ENCODE peak calls at places on chromosomes 13 and 19, in seven cellular contexts. E is choroid plexus epithelial cell; J is pancreas; G is fibroblast of mammary gland; H is nephron progenitor cell; U is CD4-positive, alpha-beta T cell; N is cardiac fibroblast. A is an unnamed sample.

GRCh38 chr13:42137856-42138537 is 89.5 kb downstream of the DGKH start:
- DNase-seq in E (peak; percentile 66), J (no peak), G (peak; percentile 62), H (no peak), U (no peak), N (peak; percentile 78), A (no peak)

GRCh38 chr13:53101883-53102282 is 73.3 kb downstream of the OLFM4 start:
- DNase-seq in E (no peak), J (no peak), G (no peak), H (no peak), U (no peak), N (no peak), A (no peak)

GRCh38 chr13:93775507-93776108 is 549.0 kb downstream of the GPC6 start:
- DNase-seq in E (peak; percentile 85), J (no peak), G (peak; percentile 76), H (no peak), U (no peak), N (peak; percentile 79), A (no peak)

GRCh38 chr13:111946214-111946613 is 120.7 kb upstream of the SOX1 start:
- DNase-seq in E (no peak), J (no peak), G (no peak), H (no peak), U (no peak), N (no peak), A (no peak)

GRCh38 chr13:83515267-83515666 is 367.0 kb downstream of the SLITRK1 start:
- DNase-seq in E (peak; percentile 74), J (no peak), G (peak; percentile 73), H (no peak), U (no peak), N (peak; percentile 29), A (no peak)

GRCh38 chr13:37418490-37418889 is 180.1 kb downstream of the POSTN start:
- DNase-seq in E (peak; percentile 41), J (no peak), G (peak; percentile 49), H (no peak), U (no peak), N (peak; percentile 88), A (no peak)

GRCh38 chr19:10193666-10194499 is 870 bp downstream of the DNMT1 start:
- DNase-seq in E (peak; percentile 40), J (no peak), G (peak; percentile 76), H (no peak), U (peak; percentile 4), N (peak; percentile 69), A (no peak)

GRCh38 chr13:94435604-94436226 is 43.8 kb downstream of the DCT start:
- DNase-seq in E (peak; percentile 75), J (no peak), G (peak; percentile 72), H (no peak), U (no peak), N (peak; percentile 68), A (no peak)

GRCh38 chr13:114043421-114044053 is 69.7 kb upstream of the C13orf46 start:
- DNase-seq in E (peak; percentile 91), J (no peak), G (peak; percentile 99), H (no peak), U (no peak), N (peak; percentile 77), A (no peak)

GRCh38 chr13:94433055-94433947 is 46.2 kb downstream of the DCT start:
- DNase-seq in E (no peak), J (no peak), G (no peak), H (no peak), U (no peak), N (no peak), A (no peak)

GRCh38 chr13:110525328-110526319 is 35.9 kb downstream of the RAB20 start:
- DNase-seq in E (no peak), J (no peak), G (no peak), H (no peak), U (no peak), N (no peak), A (no peak)

GRCh38 chr19:12769689-12770088 is 5.7 kb downstream of the HOOK2 start:
- DNase-seq in E (no peak), J (no peak), G (no peak), H (peak; percentile 70), U (peak; percentile 37), N (no peak), A (peak; percentile 55)

GRCh38 chr13:43573361-43573740 is 213.4 kb downstream of the ENOX1 start:
- DNase-seq in E (peak; percentile 45), J (no peak), G (no peak), H (no peak), U (no peak), N (peak; percentile 46), A (no peak)

GRCh38 chr13:110680852-110681251 is 25.1 kb downstream of the CARS2 start:
- DNase-seq in E (peak; percentile 30), J (no peak), G (peak; percentile 29), H (peak; percentile 19), U (peak; percentile 4), N (peak; percentile 26), A (no peak)

GRCh38 chr13:66354880-66355279 is 875.3 kb downstream of the PCDH9 start:
- DNase-seq in E (no peak), J (no peak), G (no peak), H (no peak), U (no peak), N (no peak), A (no peak)

GRCh38 chr19:44585371-44586141 is 27.8 kb upstream of the IGSF23 start:
- DNase-seq in E (peak; percentile 49), J (no peak), G (peak; percentile 42), H (no peak), U (no peak), N (peak; percentile 60), A (no peak)

GRCh38 chr13:42747399-42747873 is 33.9 kb upstream of the FAM216B start:
- DNase-seq in E (peak; percentile 100), J (no peak), G (peak; percentile 99), H (no peak), U (no peak), N (peak; percentile 94), A (no peak)

GRCh38 chr19:19068659-19069509 is 5.1 kb downstream of the SLC25A42 start:
- DNase-seq in E (no peak), J (no peak), G (no peak), H (no peak), U (no peak), N (no peak), A (no peak)

GRCh38 chr13:85589021-85589420 is 210.2 kb downstream of the SLITRK6 start:
- DNase-seq in E (no peak), J (no peak), G (no peak), H (peak; percentile 2), U (no peak), N (no peak), A (no peak)

GRCh38 chr19:19274146-19274545 is 1.0 kb upstream of the TM6SF2 start:
- DNase-seq in E (no peak), J (no peak), G (no peak), H (no peak), U (no peak), N (no peak), A (no peak)

GRCh38 chr19:2270572-2271515 is 11.1 kb downstream of the PEAK3 start:
- DNase-seq in E (peak; percentile 91), J (peak; percentile 84), G (peak; percentile 86), H (peak; percentile 61), U (peak; percentile 57), N (peak; percentile 90), A (peak; percentile 70)

DNA sequence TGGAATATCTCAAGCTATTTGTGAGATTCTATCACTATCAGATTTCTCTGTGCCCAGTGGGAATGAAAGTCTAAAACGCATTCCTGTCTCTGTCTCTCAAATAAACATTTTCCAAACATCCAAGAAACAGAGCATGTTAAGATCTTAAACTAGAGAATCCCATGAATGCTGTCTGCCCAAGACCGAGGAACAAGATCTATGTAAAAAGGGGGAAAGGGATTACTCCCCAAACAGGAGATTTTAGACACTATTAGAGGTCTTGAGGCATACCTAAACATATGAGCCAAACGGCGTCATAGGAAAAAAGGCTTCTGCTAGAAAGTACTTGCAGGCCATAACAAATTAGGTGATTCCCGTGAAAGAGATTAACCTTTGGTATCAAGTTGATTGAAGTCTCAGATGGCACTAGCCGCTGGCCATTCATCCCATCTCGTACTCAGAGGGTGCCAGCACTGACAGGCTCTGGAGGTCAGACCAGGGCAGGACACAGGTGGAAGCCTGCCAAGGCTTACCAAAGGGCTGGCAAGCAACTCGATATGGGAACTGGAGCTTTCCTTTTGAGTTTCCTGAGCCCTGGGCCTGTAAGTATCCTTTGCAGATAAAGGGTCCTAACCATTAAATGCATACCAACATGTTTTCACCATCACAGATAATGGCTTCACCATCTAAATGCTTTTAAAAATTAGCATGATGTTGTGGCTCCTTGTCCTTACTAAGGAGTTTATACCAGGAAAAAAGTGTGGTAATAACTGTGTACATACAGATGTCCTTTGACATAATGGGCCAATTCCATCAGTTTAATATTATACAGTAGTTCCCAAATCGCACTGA is 225.2 kb downstream of the FOXO1 start:
- DNase-seq in E (peak; percentile 30), J (peak; percentile 82), G (peak; percentile 69), H (no peak), U (no peak), N (peak; percentile 41), A (no peak)
- TF ChIP-seq CTCF in E (no peak), J (no peak), G (no peak), H (no peak), U (no peak), N (no peak), A (no peak)

GRCh38 chr19:57410748-57411671 is at the start of gene ZNF17:
- DNase-seq in E (peak; percentile 97), J (peak; percentile 90), G (peak; percentile 94), H (peak; percentile 90), U (peak; percentile 88), N (peak; percentile 95), A (peak; percentile 79)
- TF ChIP-seq CTCF in E (no peak), J (no peak), G (no peak), H (no peak), U (no peak), N (no peak), A (no peak)

DNA sequence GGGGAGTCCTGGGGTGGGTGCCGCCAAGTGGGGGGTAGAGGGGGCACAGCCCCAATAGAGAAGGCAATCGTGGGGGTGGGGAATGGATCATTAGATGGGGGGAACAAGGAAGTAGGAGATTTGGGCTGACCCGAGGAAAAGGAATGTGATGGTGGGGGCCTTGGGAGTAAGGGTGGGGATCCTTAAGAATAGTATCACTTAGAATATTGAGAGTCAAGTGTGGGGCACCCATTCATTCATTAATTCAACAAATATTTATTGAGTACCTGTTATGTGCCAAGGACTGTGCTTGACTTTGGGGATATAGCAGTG is 641 bp downstream of the PPP5C start:
- DNase-seq in E (no peak), J (no peak), G (no peak), H (no peak), U (no peak), N (no peak), A (no peak)
- TF ChIP-seq CTCF in E (no peak), J (no peak), G (no peak), H (no peak), U (no peak), N (no peak), A (no peak)

GRCh38 chr13:101149735-101150380 is 266.4 kb downstream of the NALCN start:
- DNase-seq in E (peak; percentile 84), J (no peak), G (peak; percentile 62), H (peak; percentile 42), U (no peak), N (peak; percentile 70), A (no peak)
- TF ChIP-seq CTCF in E (peak; percentile 72), J (no peak), G (peak; percentile 46), H (peak; percentile 38), U (no peak), N (peak; percentile 48), A (no peak)

GRCh38 chr19:20558011-20558410 is 7.6 kb downstream of the ZNF737 start:
- DNase-seq in E (no peak), J (no peak), G (no peak), H (no peak), U (no peak), N (no peak), A (no peak)
- TF ChIP-seq CTCF in E (no peak), J (no peak), G (no peak), H (no peak), U (no peak), N (no peak), A (no peak)

GRCh38 chr19:7445104-7445503 is 43.7 kb downstream of the PEX11G start:
- DNase-seq in E (no peak), J (no peak), G (no peak), H (no peak), U (no peak), N (no peak), A (no peak)
- TF ChIP-seq CTCF in E (no peak), J (no peak), G (no peak), H (no peak), U (no peak), N (no peak), A (no peak)

A was measured in activated B cell treated with CpG ODN at 0.5 μM for 24 hours.